ENCODE peak calls at places on chromosomes 4 and X, in four cellular contexts. One of them, this sample, is unnamed. For H3K9me3, the result is how much of the 10 kb centered on the place peaks cover.

GRCh38 chr4:118682928-118683327 is 2.3 kb upstream of the METTL14 start:
- DNase-seq in SK-N-SH: peak
- DNase-seq in CD4-positive, alpha-beta memory T cell: no peak
- DNase-seq in GM23248: peak
- DNase-seq in this sample: no peak

GRCh38 chr4:81032805-81033684 is 2.5 kb downstream of the BMP3 start:
- DNase-seq in SK-N-SH: no peak
- DNase-seq in CD4-positive, alpha-beta memory T cell: no peak
- DNase-seq in GM23248: no peak
- DNase-seq in this sample: no peak

GRCh38 chr4:26204249-26204825 is 116.5 kb upstream of the RBPJ start:
- DNase-seq in SK-N-SH: no peak
- DNase-seq in CD4-positive, alpha-beta memory T cell: no peak
- DNase-seq in GM23248: no peak
- DNase-seq in this sample: no peak

GRCh38 chrX:114924846-114925245 is 92.6 kb downstream of the IL13RA2 start:
- DNase-seq in SK-N-SH: no peak
- DNase-seq in CD4-positive, alpha-beta memory T cell: no peak
- DNase-seq in GM23248: peak
- DNase-seq in this sample: no peak

GRCh38 chr4:2791518-2792395 is 1.1 kb upstream of the SH3BP2 start:
- DNase-seq in SK-N-SH: peak
- DNase-seq in CD4-positive, alpha-beta memory T cell: peak
- DNase-seq in GM23248: no peak
- DNase-seq in this sample: no peak

GRCh38 chrX:118974088-118974907 is at the start of gene LONRF3:
- DNase-seq in SK-N-SH: peak
- DNase-seq in CD4-positive, alpha-beta memory T cell: peak
- DNase-seq in GM23248: peak
- DNase-seq in this sample: no peak

GRCh38 chr4:103204114-103204513 is 6.0 kb upstream of the CENPE start:
- DNase-seq in SK-N-SH: peak
- DNase-seq in CD4-positive, alpha-beta memory T cell: no peak
- DNase-seq in GM23248: peak
- DNase-seq in this sample: no peak

GRCh38 chr4:119709418-119709817 is 80.8 kb upstream of the PDE5A start:
- DNase-seq in SK-N-SH: no peak
- DNase-seq in CD4-positive, alpha-beta memory T cell: no peak
- DNase-seq in GM23248: no peak
- DNase-seq in this sample: no peak

GRCh38 chr4:16125571-16126445 is 42.0 kb upstream of the PROM1 start:
- DNase-seq in SK-N-SH: no peak
- DNase-seq in CD4-positive, alpha-beta memory T cell: no peak
- DNase-seq in GM23248: peak
- DNase-seq in this sample: no peak

GRCh38 chr4:38114435-38114834 is 154.2 kb downstream of the PTTG2 start:
- DNase-seq in SK-N-SH: no peak
- DNase-seq in CD4-positive, alpha-beta memory T cell: no peak
- DNase-seq in GM23248: peak
- DNase-seq in this sample: peak

GRCh38 chr4:76298227-76298626 is 8.3 kb upstream of the STBD1 start:
- DNase-seq in SK-N-SH: no peak
- DNase-seq in CD4-positive, alpha-beta memory T cell: no peak
- DNase-seq in GM23248: no peak
- DNase-seq in this sample: no peak

GRCh38 chrX:133475953-133476352 is 60.7 kb upstream of the GPC4 start:
- DNase-seq in SK-N-SH: no peak
- DNase-seq in CD4-positive, alpha-beta memory T cell: no peak
- DNase-seq in GM23248: no peak
- DNase-seq in this sample: no peak

GRCh38 chr4:185004562-185005208 is 13.6 kb upstream of the HELT start:
- DNase-seq in SK-N-SH: no peak
- DNase-seq in CD4-positive, alpha-beta memory T cell: no peak
- DNase-seq in GM23248: no peak
- DNase-seq in this sample: peak

GRCh38 chr4:27178066-27178465 is 317.4 kb downstream of the STIM2 start:
- DNase-seq in SK-N-SH: no peak
- DNase-seq in CD4-positive, alpha-beta memory T cell: no peak
- DNase-seq in GM23248: peak
- DNase-seq in this sample: no peak

DNA sequence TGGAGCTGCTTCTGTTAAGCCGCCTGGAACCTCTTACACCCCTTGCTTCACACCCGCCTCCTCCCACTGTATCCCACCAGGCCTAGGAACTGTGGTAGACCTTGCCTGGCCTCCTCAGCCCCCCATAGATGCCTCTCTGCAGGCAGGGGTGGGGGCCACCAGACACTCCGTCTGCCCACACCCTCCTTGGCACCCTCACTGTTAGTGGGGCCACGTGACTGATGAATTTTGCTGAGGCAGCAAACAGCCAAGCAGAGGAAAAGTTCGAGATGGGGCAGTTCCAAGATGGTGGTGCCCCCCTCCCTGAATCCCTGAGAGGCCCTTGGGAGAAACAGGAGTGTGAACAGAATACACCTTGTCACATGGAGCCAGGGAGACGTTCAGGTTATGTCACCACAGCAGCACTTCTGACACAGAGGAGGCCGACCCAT is 41.2 kb upstream of the C4orf50 start:
- DNase-seq in SK-N-SH: no peak
- DNase-seq in CD4-positive, alpha-beta memory T cell: no peak
- DNase-seq in GM23248: no peak
- DNase-seq in this sample: no peak
- H3K9me3 ChIP-seq in SK-N-SH: under half
- H3K9me3 ChIP-seq in CD4-positive, alpha-beta memory T cell: under half
- H3K9me3 ChIP-seq in GM23248: under half
- H3K9me3 ChIP-seq in this sample: under half

DNA sequence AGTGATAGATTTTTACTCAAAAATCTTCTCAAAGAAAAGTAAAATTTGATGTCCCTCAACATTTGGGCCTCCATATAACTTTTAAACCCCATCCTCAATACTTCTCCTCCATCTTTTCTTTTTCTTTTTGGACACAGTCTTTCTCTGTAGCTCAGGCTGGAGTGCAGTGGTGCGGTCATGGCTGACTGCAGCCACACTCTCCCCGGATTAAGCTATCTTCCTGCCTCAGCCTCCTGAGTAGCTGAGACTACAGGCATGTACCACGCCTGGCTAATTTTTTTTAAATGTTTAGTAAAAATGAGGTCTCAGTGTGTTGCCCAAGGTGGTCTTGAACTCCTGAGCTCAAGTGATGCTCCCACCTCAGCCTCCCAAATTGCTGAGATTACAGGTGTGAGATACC is 33.1 kb downstream of the KDM6A start:
- DNase-seq in SK-N-SH: no peak
- DNase-seq in CD4-positive, alpha-beta memory T cell: no peak
- DNase-seq in GM23248: no peak
- DNase-seq in this sample: no peak
- H3K9me3 ChIP-seq in SK-N-SH: under half
- H3K9me3 ChIP-seq in CD4-positive, alpha-beta memory T cell: under half
- H3K9me3 ChIP-seq in GM23248: under half
- H3K9me3 ChIP-seq in this sample: under half

GRCh38 chr4:138579146-138579545 is 337.0 kb upstream of the SLC7A11 start:
- DNase-seq in SK-N-SH: no peak
- DNase-seq in CD4-positive, alpha-beta memory T cell: no peak
- DNase-seq in GM23248: no peak
- DNase-seq in this sample: no peak
- H3K9me3 ChIP-seq in SK-N-SH: under half
- H3K9me3 ChIP-seq in CD4-positive, alpha-beta memory T cell: under half
- H3K9me3 ChIP-seq in GM23248: under half
- H3K9me3 ChIP-seq in this sample: under half

GRCh38 chrX:144916785-144917184 is 330.5 kb upstream of the SPANXN1 start:
- DNase-seq in SK-N-SH: no peak
- DNase-seq in CD4-positive, alpha-beta memory T cell: no peak
- DNase-seq in GM23248: no peak
- DNase-seq in this sample: no peak

GRCh38 chrX:144918936-144919335 is 328.4 kb upstream of the SPANXN1 start:
- DNase-seq in SK-N-SH: no peak
- DNase-seq in CD4-positive, alpha-beta memory T cell: no peak
- DNase-seq in GM23248: no peak
- DNase-seq in this sample: no peak
- H3K9me3 ChIP-seq in SK-N-SH: under half
- H3K9me3 ChIP-seq in CD4-positive, alpha-beta memory T cell: under half
- H3K9me3 ChIP-seq in GM23248: under half
- H3K9me3 ChIP-seq in this sample: under half

GRCh38 chrX:40153335-40154221 is 55.8 kb upstream of the BCOR start:
- DNase-seq in SK-N-SH: peak
- DNase-seq in CD4-positive, alpha-beta memory T cell: peak
- DNase-seq in GM23248: peak
- DNase-seq in this sample: peak

GRCh38 chrX:40156472-40157227 is 58.9 kb upstream of the BCOR start:
- DNase-seq in SK-N-SH: no peak
- DNase-seq in CD4-positive, alpha-beta memory T cell: no peak
- DNase-seq in GM23248: no peak
- DNase-seq in this sample: peak

GRCh38 chrX:40154229-40154852 is 56.6 kb upstream of the BCOR start:
- DNase-seq in SK-N-SH: peak
- DNase-seq in CD4-positive, alpha-beta memory T cell: peak
- DNase-seq in GM23248: peak
- DNase-seq in this sample: peak

GRCh38 chrX:40155617-40156471 is 58.1 kb upstream of the BCOR start:
- DNase-seq in SK-N-SH: peak
- DNase-seq in CD4-positive, alpha-beta memory T cell: peak
- DNase-seq in GM23248: peak
- DNase-seq in this sample: no peak

DNA sequence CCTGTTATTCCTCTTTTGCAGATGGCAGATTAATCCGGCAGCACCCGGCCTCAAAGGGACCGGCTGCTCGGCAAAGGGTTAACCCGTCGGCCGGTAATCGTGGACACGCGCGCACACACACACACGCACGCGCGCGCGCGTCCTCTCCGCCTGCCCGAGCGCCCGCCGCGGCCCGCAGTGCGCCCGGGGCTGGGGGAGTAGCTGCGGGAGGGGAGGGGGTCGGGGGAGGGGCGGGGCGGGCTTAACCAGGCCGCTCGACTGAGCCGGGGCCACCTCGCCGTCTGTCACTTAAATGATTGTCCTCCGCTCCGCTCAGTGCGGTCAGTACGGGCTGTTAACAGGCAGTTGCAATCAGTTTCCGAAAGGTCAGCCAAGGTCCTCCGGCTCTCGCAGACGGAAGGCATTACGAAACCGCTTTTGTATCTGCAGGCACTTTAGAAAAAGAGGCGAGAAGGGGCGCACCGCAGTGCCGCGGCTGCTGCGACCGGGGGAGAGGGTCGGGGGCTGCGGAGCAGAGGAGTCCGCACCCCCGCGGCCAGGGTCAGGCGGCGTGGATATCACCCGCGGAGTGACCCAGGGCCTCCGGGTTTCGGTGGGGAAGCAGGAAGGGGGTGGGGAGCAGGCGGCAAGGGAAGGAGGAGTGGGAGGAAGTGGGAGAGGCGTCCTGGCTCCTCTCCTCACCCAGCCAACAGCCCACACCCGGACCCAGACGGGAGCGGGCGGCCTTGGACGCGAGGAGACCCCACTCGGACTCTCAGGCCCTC is 57.3 kb upstream of the BCOR start:
- DNase-seq in SK-N-SH: peak
- DNase-seq in CD4-positive, alpha-beta memory T cell: peak
- DNase-seq in GM23248: peak
- DNase-seq in this sample: peak
- H3K9me3 ChIP-seq in SK-N-SH: under half
- H3K9me3 ChIP-seq in CD4-positive, alpha-beta memory T cell: under half
- H3K9me3 ChIP-seq in GM23248: under half
- H3K9me3 ChIP-seq in this sample: under half

DNA sequence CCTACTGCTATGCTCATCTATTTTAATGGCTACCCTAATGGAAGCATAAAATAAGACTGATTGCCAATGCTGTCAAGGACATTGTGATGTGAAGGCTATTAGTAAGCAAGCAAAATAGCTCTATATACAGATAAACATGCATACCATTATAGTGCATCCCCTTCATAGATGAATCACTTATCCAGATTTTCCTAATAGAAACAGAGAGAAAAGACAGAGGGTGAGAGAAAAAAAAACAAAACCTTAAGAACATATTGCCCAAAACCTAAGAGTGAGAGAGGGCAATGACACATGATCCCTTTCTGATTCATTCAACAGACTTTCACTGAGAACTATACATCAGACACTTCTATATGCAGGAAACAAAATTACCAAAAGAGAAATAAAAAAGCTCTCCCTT is 1025.9 kb upstream of the LCORL start:
- DNase-seq in SK-N-SH: no peak
- DNase-seq in CD4-positive, alpha-beta memory T cell: no peak
- DNase-seq in GM23248: no peak
- DNase-seq in this sample: no peak
- H3K9me3 ChIP-seq in SK-N-SH: under half
- H3K9me3 ChIP-seq in CD4-positive, alpha-beta memory T cell: under half
- H3K9me3 ChIP-seq in GM23248: under half
- H3K9me3 ChIP-seq in this sample: under half

DNA sequence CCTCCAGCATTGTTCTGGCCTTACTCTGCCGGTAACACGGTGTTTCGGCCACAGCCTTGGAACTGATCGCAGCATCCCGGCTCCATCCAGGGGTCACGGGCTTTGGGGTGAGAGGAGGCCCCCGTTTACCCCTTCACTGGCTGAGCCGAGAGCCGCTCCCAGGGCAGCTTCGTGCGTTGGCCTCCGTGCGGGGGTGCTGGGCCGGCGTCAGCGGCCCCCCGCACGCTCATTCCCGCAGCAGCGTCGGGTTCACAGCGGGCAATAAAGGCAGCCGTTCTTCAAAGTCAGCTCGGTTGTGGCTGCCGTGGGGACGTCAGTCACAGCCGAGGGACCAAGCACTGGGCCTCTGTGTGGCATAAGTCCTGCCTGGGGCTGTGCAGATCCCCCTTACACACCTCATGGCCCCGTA is 25.3 kb upstream of the PLCXD1 start:
- DNase-seq in SK-N-SH: no peak
- DNase-seq in CD4-positive, alpha-beta memory T cell: no peak
- DNase-seq in GM23248: no peak
- DNase-seq in this sample: no peak
- H3K9me3 ChIP-seq in SK-N-SH: under half
- H3K9me3 ChIP-seq in CD4-positive, alpha-beta memory T cell: under half
- H3K9me3 ChIP-seq in GM23248: under half
- H3K9me3 ChIP-seq in this sample: under half

GRCh38 chr4:453267-453666 is 45.7 kb downstream of the ZNF721 start:
- DNase-seq in SK-N-SH: no peak
- DNase-seq in CD4-positive, alpha-beta memory T cell: no peak
- DNase-seq in GM23248: no peak
- DNase-seq in this sample: no peak
- H3K9me3 ChIP-seq in SK-N-SH: under half
- H3K9me3 ChIP-seq in CD4-positive, alpha-beta memory T cell: under half
- H3K9me3 ChIP-seq in GM23248: under half
- H3K9me3 ChIP-seq in this sample: half or more

GRCh38 chrX:49793686-49794085 is 35.4 kb upstream of the PAGE4 start:
- DNase-seq in SK-N-SH: no peak
- DNase-seq in CD4-positive, alpha-beta memory T cell: no peak
- DNase-seq in GM23248: no peak
- DNase-seq in this sample: no peak
- H3K9me3 ChIP-seq in SK-N-SH: under half
- H3K9me3 ChIP-seq in CD4-positive, alpha-beta memory T cell: under half
- H3K9me3 ChIP-seq in GM23248: under half
- H3K9me3 ChIP-seq in this sample: half or more